ENCODE peak calls at places on chromosomes 12 and 14, in ten cellular contexts. O is cardiac muscle cell, U is mucosa of descending colon, M is left ventricle myocardium inferior, N is stomach, X is brain microvascular endothelial cell, L is WTC11, Z is endothelial cell, V is astrocyte, A is dorsolateral prefrontal cortex. S is an unnamed sample.

GRCh38 chr12:118537481-118537917 is 161.1 kb downstream of the SUDS3 start:
- DNase-seq in U (peak), N (no peak), V (no peak), M (peak), A (peak), O (peak), X (no peak), Z (no peak), L (no peak), S (no peak)

GRCh38 chr12:105369014-105369413 is 38.5 kb downstream of the C12orf75 start:
- DNase-seq in Z (no peak), N (no peak), X (peak), V (peak), U (peak), O (no peak), L (no peak), A (peak), M (no peak), S (peak)

GRCh38 chr14:102749833-102750775 is 27.1 kb upstream of the TRAF3 start:
- DNase-seq in M (no peak), X (no peak), O (no peak), Z (no peak), N (no peak), L (no peak), U (no peak), A (no peak), V (no peak), S (no peak)

GRCh38 chr14:34722723-34723545 is 8.5 kb upstream of the CFL2 start:
- DNase-seq in X (peak), N (peak), A (peak), M (no peak), Z (peak), L (peak), U (peak), O (peak), V (no peak), S (no peak)

GRCh38 chr14:33999771-34000291 is 49.0 kb upstream of the EGLN3 start:
- DNase-seq in N (no peak), U (no peak), O (no peak), Z (no peak), X (no peak), M (no peak), V (no peak), L (no peak), A (no peak), S (no peak)

GRCh38 chr12:94671917-94672316 is 21.6 kb upstream of the TMCC3 start:
- DNase-seq in Z (no peak), X (no peak), V (no peak), L (no peak), A (no peak), O (no peak), N (no peak), U (no peak), M (no peak), S (no peak)

GRCh38 chr12:91219511-91219910 is 36.9 kb upstream of the DCN start:
- DNase-seq in V (no peak), A (no peak), N (no peak), M (no peak), L (no peak), O (no peak), U (no peak), Z (no peak), X (peak), S (no peak)

GRCh38 chr14:70888681-70889175 is 18.5 kb upstream of the PCNX1 start:
- DNase-seq in X (peak), N (no peak), A (no peak), U (no peak), L (no peak), Z (no peak), V (peak), M (no peak), O (no peak), S (peak)

GRCh38 chr14:97077253-97077653 is 280.1 kb downstream of the VRK1 start:
- DNase-seq in L (no peak), X (peak), M (peak), Z (no peak), U (peak), V (peak), N (peak), A (peak), O (peak), S (no peak)

GRCh38 chr12:95976416-95976832 is 19.7 kb downstream of the HAL start:
- DNase-seq in N (no peak), A (no peak), Z (no peak), L (no peak), X (no peak), U (no peak), O (no peak), M (no peak), V (peak), S (no peak)

GRCh38 chr12:124993568-124994434 is at the start of gene BRI3BP:
- DNase-seq in U (peak), V (peak), X (peak), L (peak), M (peak), N (peak), A (peak), O (peak), Z (peak), S (no peak)

DNA sequence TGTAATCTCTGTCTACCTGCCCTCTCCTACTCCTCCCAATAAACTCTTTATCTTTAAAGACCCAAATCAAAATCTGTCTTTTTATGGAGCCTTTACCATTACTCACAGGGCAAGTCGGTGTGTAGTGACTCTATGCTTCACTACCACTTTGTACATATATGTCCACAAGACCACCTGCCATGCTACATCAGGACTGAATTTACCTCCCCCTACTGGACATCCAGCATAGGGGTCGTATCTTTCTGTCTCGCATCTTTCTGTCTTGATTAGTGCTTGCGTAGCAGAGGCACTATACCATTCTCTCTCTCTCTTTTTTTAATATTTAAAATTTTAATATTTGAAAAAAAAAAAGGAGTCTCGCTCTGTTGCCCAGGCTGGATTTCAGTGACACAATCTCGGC is 587.5 kb downstream of the SOX5 start:
- DNase-seq in V (no peak), M (no peak), A (no peak), X (no peak), Z (no peak), L (no peak), U (no peak), N (no peak), O (no peak), S (no peak)
- TF ChIP-seq CTCF in V (no peak), M (no peak), A (no peak), X (peak), Z (peak), L (peak), U (no peak), N (no peak), O (no peak), S (no peak)

DNA sequence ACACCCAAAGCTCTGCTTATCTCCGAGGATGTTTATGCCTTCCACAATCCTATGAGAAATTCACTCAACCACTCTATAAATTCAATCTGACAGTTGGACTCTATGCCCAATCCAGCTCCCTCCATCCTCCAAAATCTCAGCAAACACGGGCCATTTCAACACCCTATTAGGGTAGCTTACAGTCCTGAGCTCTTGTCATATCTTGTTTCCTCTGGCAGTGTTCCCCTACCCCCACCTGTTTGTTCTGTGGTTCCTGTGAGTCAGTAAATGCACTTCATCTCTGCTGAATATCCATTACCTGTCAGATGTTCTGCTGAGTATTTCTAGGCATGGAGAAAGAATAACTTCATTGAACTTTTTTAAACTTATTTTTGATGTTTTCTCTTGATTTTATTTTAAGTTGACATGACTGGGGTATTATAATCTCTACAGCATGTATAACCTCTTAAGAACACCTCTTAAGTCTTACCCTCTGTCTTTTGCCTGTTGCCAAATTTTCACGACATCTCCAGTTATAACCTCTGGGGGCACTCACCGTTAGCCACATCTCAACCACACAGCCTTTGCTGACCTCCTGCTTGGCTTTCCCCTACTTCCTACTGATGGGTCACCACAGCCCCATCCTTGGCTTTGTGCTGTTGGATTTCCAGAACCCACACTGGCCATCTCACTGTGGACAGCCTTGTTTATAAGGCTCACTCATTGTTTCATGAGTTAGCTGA is 317.0 kb upstream of the TMPO start:
- DNase-seq in N (no peak), O (no peak), Z (no peak), L (no peak), V (peak), A (no peak), U (no peak), X (no peak), M (no peak), S (no peak)
- TF ChIP-seq CTCF in N (no peak), O (no peak), Z (no peak), L (no peak), V (no peak), A (no peak), U (no peak), X (no peak), M (no peak), S (no peak)

GRCh38 chr14:58151701-58152568 is at the start of gene ARMH4:
- DNase-seq in N (peak), U (peak), Z (peak), V (peak), O (peak), X (peak), L (peak), M (peak), A (peak), S (no peak)
- TF ChIP-seq CTCF in N (peak), U (no peak), Z (no peak), V (no peak), O (no peak), X (no peak), L (no peak), M (peak), A (no peak), S (no peak)

GRCh38 chr12:80161612-80162011 is 62.3 kb downstream of the OTOGL start:
- DNase-seq in A (no peak), Z (no peak), X (no peak), M (no peak), L (no peak), U (no peak), O (no peak), N (no peak), V (no peak), S (no peak)
- TF ChIP-seq CTCF in A (no peak), Z (no peak), X (no peak), M (no peak), L (no peak), U (no peak), O (no peak), N (no peak), V (no peak), S (no peak)

GRCh38 chr12:52952082-52952801 is 3.3 kb downstream of the KRT18 start:
- DNase-seq in L (peak), M (no peak), Z (no peak), O (no peak), V (no peak), A (no peak), N (peak), X (no peak), U (peak), S (no peak)
- TF ChIP-seq CTCF in L (no peak), M (peak), Z (no peak), O (peak), V (no peak), A (no peak), N (no peak), X (peak), U (no peak), S (no peak)

DNA sequence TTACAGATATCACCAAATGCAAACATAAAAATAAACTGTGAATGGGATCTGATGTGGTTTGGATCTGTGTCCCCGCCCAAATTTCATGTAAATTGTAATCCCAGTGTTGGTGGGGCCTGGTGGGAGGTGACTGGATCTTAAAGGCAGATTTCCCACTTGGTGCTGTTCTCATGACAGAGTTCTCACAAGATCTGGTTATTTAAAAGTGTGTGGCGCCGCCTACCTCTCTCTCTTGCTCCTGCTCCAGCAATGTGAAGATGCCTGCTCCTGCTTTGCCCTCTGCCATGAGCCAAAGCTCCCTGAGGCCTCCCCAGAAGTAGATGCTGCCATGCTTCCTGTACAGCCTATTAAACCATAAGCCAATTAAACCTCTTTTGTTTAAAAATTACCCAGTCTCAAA is 47.8 kb downstream of the SLC25A21 start:
- DNase-seq in U (no peak), O (no peak), V (no peak), N (no peak), L (peak), A (no peak), Z (no peak), X (no peak), M (no peak), S (no peak)
- TF ChIP-seq CTCF in U (no peak), O (no peak), V (no peak), N (no peak), L (no peak), A (no peak), Z (no peak), X (peak), M (no peak), S (no peak)

GRCh38 chr12:117058442-117059072 is 40.7 kb downstream of the TESC start:
- DNase-seq in N (no peak), M (no peak), A (no peak), Z (no peak), V (no peak), U (no peak), L (no peak), O (no peak), X (no peak), S (no peak)
- TF ChIP-seq CTCF in N (no peak), M (no peak), A (no peak), Z (no peak), V (no peak), U (no peak), L (no peak), O (no peak), X (no peak), S (no peak)